ENCODE peak calls at places on chromosome X, in five cellular contexts. M is SK-N-SH, I is K562, F is GM12878, Y is H1. X is an unnamed sample.

GRCh38 chrX:2425281-2426071 is 75.3 kb downstream of the DHRSX start:
- DNase-seq in M (no peak), I (no peak), F (no peak), Y (no peak), X (peak)

GRCh38 chrX:152928761-152929400 is 31.0 kb downstream of the ZNF185 start:
- DNase-seq in M (no peak), I (no peak), F (no peak), Y (no peak), X (no peak)

GRCh38 chrX:44954562-44954961 is 81.6 kb downstream of the KDM6A start:
- DNase-seq in M (no peak), I (no peak), F (no peak), Y (no peak), X (no peak)

GRCh38 chrX:41086627-41086932 is 1.3 kb downstream of the USP9X start:
- DNase-seq in M (no peak), I (peak), F (no peak), Y (no peak), X (no peak)

GRCh38 chrX:88439935-88440334 is 307.1 kb upstream of the CPXCR1 start:
- DNase-seq in M (no peak), I (no peak), F (no peak), Y (no peak), X (peak)

GRCh38 chrX:48573690-48574269 is 504 bp upstream of the RBM3 start:
- DNase-seq in M (peak), I (peak), F (no peak), Y (no peak), X (no peak)

GRCh38 chrX:110173192-110174175 is 144.4 kb downstream of the AMMECR1 start:
- DNase-seq in M (no peak), I (no peak), F (no peak), Y (no peak), X (no peak)

GRCh38 chrX:84865113-84865512 is 138.6 kb upstream of the APOOL start:
- DNase-seq in M (no peak), I (no peak), F (no peak), Y (no peak), X (no peak)

GRCh38 chrX:123603516-123603915 is 129.3 kb downstream of the THOC2 start:
- DNase-seq in M (no peak), I (no peak), F (no peak), Y (no peak), X (no peak)

GRCh38 chrX:87392369-87392768 is 125.2 kb upstream of the KLHL4 start:
- DNase-seq in M (no peak), I (peak), F (no peak), Y (no peak), X (no peak)

GRCh38 chrX:130896816-130897508 is 6.0 kb downstream of the ENOX2 start:
- DNase-seq in M (no peak), I (no peak), F (no peak), Y (no peak), X (no peak)

GRCh38 chrX:134849390-134849789 is 141.4 kb upstream of the SMIM10 start:
- DNase-seq in M (no peak), I (no peak), F (no peak), Y (no peak), X (no peak)

GRCh38 chrX:9595131-9595530 is 130.3 kb downstream of the TBL1X start:
- DNase-seq in M (no peak), I (no peak), F (no peak), Y (no peak), X (no peak)

GRCh38 chrX:9596837-9597236 is 132.0 kb downstream of the TBL1X start:
- DNase-seq in M (no peak), I (no peak), F (no peak), Y (no peak), X (no peak)

GRCh38 chrX:9593756-9594155 is 128.9 kb downstream of the TBL1X start:
- DNase-seq in M (no peak), I (no peak), F (no peak), Y (no peak), X (no peak)

GRCh38 chrX:9597361-9598035 is 132.6 kb downstream of the TBL1X start:
- DNase-seq in M (no peak), I (no peak), F (no peak), Y (no peak), X (no peak)

DNA sequence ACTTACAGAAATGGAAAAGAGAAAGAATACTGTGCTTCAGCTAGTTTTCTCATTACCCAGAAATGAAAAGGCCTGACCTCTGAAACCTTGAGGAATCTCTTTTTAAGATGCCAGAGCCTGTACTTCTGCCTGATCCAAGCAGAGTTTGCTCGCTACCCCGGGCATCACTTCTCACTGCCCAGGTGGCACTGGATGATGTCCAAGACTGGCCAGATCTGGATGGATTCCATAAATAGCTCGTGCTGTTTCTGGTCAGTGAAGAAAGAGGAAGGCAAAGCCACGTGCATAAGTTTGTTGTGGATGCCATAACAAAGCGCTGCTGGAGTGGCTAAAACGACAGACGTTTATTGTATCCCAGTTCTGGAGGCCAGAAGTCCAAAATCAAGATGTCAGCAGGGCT is 133.5 kb downstream of the TBL1X start:
- DNase-seq in M (no peak), I (no peak), F (no peak), Y (no peak), X (no peak)
- TF ChIP-seq TAF1 in M (no peak), I (no peak), F (no peak), Y (no peak), X (no peak)

GRCh38 chrX:69145281-69145680 is 20.0 kb downstream of the PJA1 start:
- DNase-seq in M (no peak), I (no peak), F (no peak), Y (no peak), X (no peak)

GRCh38 chrX:69142688-69143239 is 22.5 kb downstream of the PJA1 start:
- DNase-seq in M (peak), I (no peak), F (no peak), Y (no peak), X (no peak)

GRCh38 chrX:69145714-69146113 is 19.5 kb downstream of the PJA1 start:
- DNase-seq in M (no peak), I (no peak), F (no peak), Y (no peak), X (no peak)

GRCh38 chrX:69146739-69147138 is 18.5 kb downstream of the PJA1 start:
- DNase-seq in M (no peak), I (no peak), F (no peak), Y (no peak), X (no peak)

GRCh38 chrX:69144854-69145253 is 20.4 kb downstream of the PJA1 start:
- DNase-seq in M (no peak), I (no peak), F (no peak), Y (no peak), X (no peak)
- TF ChIP-seq YY1 in M (no peak), I (no peak), F (no peak), Y (no peak), X (no peak)

GRCh38 chrX:39211501-39211900 is 410.2 kb downstream of the MID1IP1 start:
- DNase-seq in M (no peak), I (no peak), F (no peak), Y (no peak), X (no peak)
- TF ChIP-seq TAF1 in M (no peak), I (no peak), F (no peak), Y (no peak), X (no peak)

GRCh38 chrX:23887918-23888317 is 19.8 kb downstream of the APOO start:
- DNase-seq in M (no peak), I (no peak), F (no peak), Y (no peak), X (no peak)

GRCh38 chrX:23887448-23887847 is 20.3 kb downstream of the APOO start:
- DNase-seq in M (no peak), I (no peak), F (no peak), Y (no peak), X (no peak)

GRCh38 chrX:23883737-23884354 is 23.9 kb downstream of the APOO start:
- DNase-seq in M (no peak), I (peak), F (no peak), Y (no peak), X (peak)

GRCh38 chrX:23884427-23885024 is 23.2 kb downstream of the APOO start:
- DNase-seq in M (no peak), I (peak), F (no peak), Y (no peak), X (peak)

GRCh38 chrX:23885803-23886202 is 21.9 kb downstream of the APOO start:
- DNase-seq in M (no peak), I (no peak), F (no peak), Y (no peak), X (no peak)
- TF ChIP-seq YY1 in M (no peak), I (no peak), F (no peak), Y (no peak), X (no peak)